ENCODE peak calls at places on chromosomes 16 and 17, in five cellular contexts. G is A549, V is GM12878, F is K562, R is HepG2. A is an unnamed sample.

GRCh38 chr16:5069854-5070253 is 1.8 kb upstream of the ALG1 start:
- DNase-seq in F (no peak), V (no peak), R (no peak), G (no peak), A (no peak)

GRCh38 chr17:44928950-44929720 is 13.8 kb upstream of the GFAP start:
- DNase-seq in R (no peak), G (no peak), F (no peak), V (no peak), A (no peak)

GRCh38 chr17:83010323-83011200 is 68.8 kb upstream of the METRNL start:
- DNase-seq in V (no peak), G (no peak), R (no peak), F (no peak), A (no peak)

GRCh38 chr17:80935526-80935925 is 56.1 kb upstream of the CHMP6 start:
- DNase-seq in V (no peak), R (no peak), G (no peak), F (no peak), A (no peak)

GRCh38 chr16:88681709-88682451 is 4.4 kb downstream of the SNAI3 start:
- DNase-seq in V (peak), G (no peak), R (no peak), F (no peak), A (no peak)

GRCh38 chr17:1580979-1581676 is 18.5 kb upstream of the PITPNA start:
- DNase-seq in V (no peak), R (no peak), G (no peak), F (no peak), A (no peak)

GRCh38 chr16:2468725-2469398 is 2.2 kb upstream of the NTN3 start:
- DNase-seq in G (peak), R (no peak), F (no peak), V (peak), A (peak)

GRCh38 chr17:62787358-62787757 is 20.8 kb downstream of the MARCHF10 start:
- DNase-seq in G (no peak), R (no peak), F (no peak), V (no peak), A (no peak)

GRCh38 chr17:330993-331701 is 21.5 kb downstream of the RPH3AL start:
- DNase-seq in V (no peak), F (no peak), R (no peak), G (no peak), A (no peak)

GRCh38 chr17:44623070-44623725 is 33.1 kb upstream of the MEIOC start:
- DNase-seq in F (no peak), R (peak), V (no peak), G (no peak), A (no peak)

GRCh38 chr16:73093146-73094144 is 45.5 kb upstream of the ZFHX3 start:
- DNase-seq in F (no peak), R (no peak), V (no peak), G (no peak), A (no peak)

GRCh38 chr17:19753049-19753444 is 4.9 kb upstream of the ALDH3A1 start:
- DNase-seq in V (no peak), F (no peak), R (no peak), G (peak), A (no peak)

GRCh38 chr17:40480501-40481003 is 20.9 kb downstream of the TNS4 start:
- DNase-seq in R (peak), F (no peak), G (peak), V (peak), A (no peak)

GRCh38 chr17:52140601-52141000 is 17.9 kb downstream of the CA10 start:
- DNase-seq in V (no peak), F (no peak), G (no peak), R (no peak), A (no peak)

GRCh38 chr16:85563515-85564276 is 49.4 kb upstream of the GSE1 start:
- DNase-seq in R (peak), V (no peak), F (peak), G (no peak), A (no peak)

GRCh38 chr16:2019919-2020831 is 590 bp downstream of the NPW start:
- DNase-seq in F (peak), G (no peak), R (no peak), V (no peak), A (peak)

GRCh38 chr16:68064791-68065365 is 20.3 kb upstream of the NFATC3 start:
- DNase-seq in V (no peak), F (peak), R (peak), G (peak), A (peak)

GRCh38 chr17:69945698-69946185 is 129.3 kb upstream of the KCNJ16 start:
- DNase-seq in F (no peak), R (no peak), V (no peak), G (no peak), A (no peak)

GRCh38 chr17:31008374-31009035 is 37.7 kb downstream of the RNF135 start:
- DNase-seq in G (no peak), V (no peak), F (no peak), R (no peak), A (peak)

GRCh38 chr17:57415737-57416354 is 159.5 kb downstream of the MSI2 start:
- DNase-seq in V (no peak), R (no peak), G (no peak), F (no peak), A (no peak)

GRCh38 chr17:731943-732787 is at the start of gene TLCD3A:
- DNase-seq in R (no peak), G (peak), F (peak), V (no peak), A (peak)

GRCh38 chr17:79808763-79809529 is 12.1 kb upstream of the CBX8 start:
- DNase-seq in G (peak), V (no peak), F (peak), R (peak), A (no peak)

GRCh38 chr17:5131146-5131715 is 15.4 kb downstream of the USP6 start:
- DNase-seq in F (no peak), G (no peak), V (no peak), R (no peak), A (no peak)

GRCh38 chr17:4204676-4205075 is 59.1 kb downstream of the ANKFY1 start:
- DNase-seq in V (no peak), G (no peak), R (no peak), F (no peak), A (no peak)

GRCh38 chr17:18191071-18191667 is 7.5 kb downstream of the ALKBH5 start:
- DNase-seq in V (no peak), F (no peak), G (no peak), R (peak), A (no peak)

GRCh38 chr16:68972720-68973119 is 129.4 kb downstream of the TANGO6 start:
- DNase-seq in R (no peak), V (no peak), F (peak), G (peak), A (peak)

GRCh38 chr17:53794875-53795274 is 27.9 kb upstream of the KIF2B start:
- DNase-seq in V (no peak), G (no peak), F (no peak), R (no peak), A (no peak)

GRCh38 chr17:75749545-75750389 is 15.2 kb downstream of the GALK1 start:
- DNase-seq in G (peak), V (no peak), R (peak), F (peak), A (peak)

GRCh38 chr17:48023408-48024148 is 14.0 kb downstream of the COPZ2 start:
- DNase-seq in V (no peak), F (no peak), R (peak), G (peak), A (peak)

GRCh38 chr16:11171448-11171709 is 84.6 kb downstream of the SOCS1 start:
- DNase-seq in G (no peak), V (no peak), F (no peak), R (no peak), A (no peak)
- TF ChIP-seq ESRRA in G (no peak), V (no peak), F (no peak), R (no peak), A (no peak)

DNA sequence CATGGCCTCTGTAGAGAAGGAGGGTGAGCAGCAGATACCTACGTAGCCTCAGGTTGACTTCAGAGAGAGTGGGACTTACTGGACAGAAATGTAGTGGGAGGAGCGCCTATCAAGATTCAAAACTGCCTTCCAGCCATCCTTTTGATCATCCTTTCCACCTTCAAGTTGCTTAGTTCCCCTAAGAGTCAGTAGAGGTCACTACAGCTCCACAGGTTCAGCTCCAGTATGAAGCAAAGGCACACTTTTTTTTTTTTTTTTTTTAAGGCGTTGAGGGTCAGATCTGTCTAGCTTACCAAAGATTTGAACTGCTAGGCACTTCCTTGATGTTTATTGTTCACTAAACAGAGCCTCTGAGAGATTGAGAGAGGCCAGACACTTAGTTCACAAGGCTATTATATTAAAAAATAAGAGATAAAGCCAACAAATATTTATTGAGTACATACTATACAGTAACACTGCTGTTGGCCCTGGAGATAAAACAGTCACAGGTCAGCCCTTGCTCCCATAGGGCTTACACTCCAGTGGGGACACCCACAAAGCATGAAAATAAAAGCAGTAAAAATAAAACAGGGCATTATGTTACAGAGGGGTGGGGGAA is 3.1 kb downstream of the RNF227 start:
- DNase-seq in G (peak), F (peak), V (peak), R (peak), A (no peak)
- TF ChIP-seq ESRRA in G (no peak), F (no peak), V (no peak), R (no peak), A (no peak)

DNA sequence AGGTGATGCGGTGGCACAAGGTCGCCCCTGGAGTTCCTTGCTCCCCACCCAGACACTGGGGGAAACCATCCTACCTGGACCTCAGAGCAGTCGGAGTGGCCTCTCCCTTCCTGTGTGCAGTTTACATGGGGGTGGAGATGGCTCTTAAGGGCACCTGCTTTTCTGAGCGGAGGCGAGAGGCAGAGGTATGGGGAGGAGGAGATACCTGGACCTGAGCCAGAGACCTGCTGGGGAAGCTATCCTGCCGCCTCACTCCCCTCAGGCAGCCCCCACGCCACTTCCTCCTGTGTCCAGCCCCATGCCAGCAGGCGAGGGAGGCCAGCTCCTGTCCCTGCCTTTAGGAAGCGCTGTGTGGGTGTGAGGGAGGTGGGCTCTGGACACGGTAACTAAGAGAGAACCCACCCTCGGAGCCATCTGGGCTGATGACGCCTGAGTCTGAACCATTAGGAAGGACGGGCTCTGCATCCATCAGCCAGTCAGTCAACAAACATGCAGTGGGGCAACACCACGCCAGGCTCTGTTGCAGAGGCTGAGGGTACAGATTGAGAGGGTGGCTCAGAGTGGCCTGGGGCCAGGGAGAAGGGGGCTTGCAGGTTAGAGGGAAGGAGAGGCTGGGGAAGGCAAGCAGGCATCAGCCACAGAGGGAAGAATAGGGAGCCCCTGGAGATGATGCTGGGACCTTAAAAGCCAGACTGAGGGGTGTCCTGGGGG is 1.2 kb downstream of the CORO1A start:
- DNase-seq in G (no peak), R (no peak), V (peak), F (no peak), A (no peak)
- TF ChIP-seq ESRRA in G (no peak), R (no peak), V (no peak), F (no peak), A (no peak)

GRCh38 chr17:42169351-42169750 is 11.6 kb downstream of the KCNH4 start:
- DNase-seq in V (no peak), R (no peak), F (no peak), G (no peak), A (no peak)

GRCh38 chr17:42174126-42174783 is 6.7 kb downstream of the KCNH4 start:
- DNase-seq in G (no peak), F (no peak), V (no peak), R (no peak), A (no peak)

GRCh38 chr17:42166196-42166763 is 11.5 kb upstream of the RAB5C start:
- DNase-seq in G (no peak), F (no peak), V (no peak), R (no peak), A (no peak)

GRCh38 chr17:42167807-42168206 is 13.0 kb upstream of the RAB5C start:
- DNase-seq in V (no peak), G (no peak), F (no peak), R (no peak), A (no peak)

GRCh38 chr17:42171831-42172230 is 9.1 kb downstream of the KCNH4 start:
- DNase-seq in F (no peak), G (no peak), R (no peak), V (no peak), A (peak)
- TF ChIP-seq ESRRA in F (no peak), G (no peak), R (no peak), V (no peak), A (no peak)

DNA sequence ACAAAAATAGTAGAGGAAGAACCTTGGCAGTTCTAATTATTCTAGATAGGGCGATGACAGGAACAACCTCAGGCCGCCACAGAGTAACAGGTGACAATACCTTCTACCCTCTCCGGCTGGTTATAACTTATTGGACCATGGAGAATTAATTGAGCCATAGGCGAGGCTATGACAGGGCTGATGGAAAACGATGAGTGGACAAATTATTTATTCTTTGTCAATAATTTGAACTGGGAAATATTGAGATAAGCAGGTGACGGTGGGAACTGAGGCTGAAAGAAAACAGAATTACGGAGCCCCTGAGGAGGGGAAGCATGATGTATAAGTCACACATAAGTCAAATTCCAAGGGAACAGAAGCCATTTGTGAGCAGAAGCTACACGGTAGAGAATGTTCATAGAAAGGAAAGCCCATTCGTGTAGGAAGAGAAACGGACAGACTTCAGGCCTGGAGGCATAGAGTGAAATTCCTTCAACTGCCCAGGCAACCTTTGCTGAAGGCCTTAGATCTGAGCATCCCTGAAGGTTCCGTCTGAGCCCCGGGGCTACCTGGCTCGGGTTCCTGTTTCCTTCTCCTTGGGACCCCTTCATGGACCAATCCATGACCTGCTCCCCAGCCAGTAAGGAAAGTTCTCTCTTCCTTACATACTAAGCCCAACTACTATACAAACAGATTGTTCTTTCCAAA is 158.1 kb downstream of the MAP2K4 start:
- DNase-seq in G (no peak), F (no peak), R (no peak), V (no peak), A (no peak)
- TF ChIP-seq ESRRA in G (no peak), F (no peak), R (no peak), V (no peak), A (no peak)